ENCODE peak calls at places on chromosome 11, in seven cellular contexts. One of them, this sample, is unnamed.

GRCh38 chr11:119730789-119731386 is 1.9 kb upstream of the NECTIN1 start:
- ATAC-seq in Panc1: no peak
- ATAC-seq in HepG2: no peak
- ATAC-seq in GM23338: no peak
- ATAC-seq in upper lobe of left lung: no peak
- ATAC-seq in K562: no peak
- ATAC-seq in HCT116: no peak
- ATAC-seq in this sample: no peak

GRCh38 chr11:12377824-12378593 is 638 bp downstream of the PARVA start:
- ATAC-seq in Panc1: peak; percentile 91
- ATAC-seq in HepG2: peak; percentile 91
- ATAC-seq in GM23338: peak; percentile 80
- ATAC-seq in upper lobe of left lung: peak; percentile 79
- ATAC-seq in K562: peak; percentile 52
- ATAC-seq in HCT116: peak; percentile 82
- ATAC-seq in this sample: peak; percentile 77

GRCh38 chr11:126048198-126048597 is 14.5 kb downstream of the CDON start:
- ATAC-seq in Panc1: no peak
- ATAC-seq in HepG2: no peak
- ATAC-seq in GM23338: no peak
- ATAC-seq in upper lobe of left lung: peak; percentile 61
- ATAC-seq in K562: no peak
- ATAC-seq in HCT116: no peak
- ATAC-seq in this sample: no peak

GRCh38 chr11:102426000-102426399 is 26.6 kb downstream of the TMEM123 start:
- ATAC-seq in Panc1: no peak
- ATAC-seq in HepG2: no peak
- ATAC-seq in GM23338: no peak
- ATAC-seq in upper lobe of left lung: no peak
- ATAC-seq in K562: no peak
- ATAC-seq in HCT116: no peak
- ATAC-seq in this sample: no peak

GRCh38 chr11:90510839-90511238 is 288.0 kb upstream of the CHORDC1 start:
- ATAC-seq in Panc1: no peak
- ATAC-seq in HepG2: no peak
- ATAC-seq in GM23338: no peak
- ATAC-seq in upper lobe of left lung: no peak
- ATAC-seq in K562: no peak
- ATAC-seq in HCT116: no peak
- ATAC-seq in this sample: no peak

GRCh38 chr11:81658722-81659121 is 1074.9 kb downstream of the FAM181B start:
- ATAC-seq in Panc1: no peak
- ATAC-seq in HepG2: peak; percentile 79
- ATAC-seq in GM23338: peak; percentile 61
- ATAC-seq in upper lobe of left lung: no peak
- ATAC-seq in K562: no peak
- ATAC-seq in HCT116: no peak
- ATAC-seq in this sample: no peak

GRCh38 chr11:33445761-33446161 is 188.6 kb downstream of the HIPK3 start:
- ATAC-seq in Panc1: no peak
- ATAC-seq in HepG2: peak; percentile 84
- ATAC-seq in GM23338: no peak
- ATAC-seq in upper lobe of left lung: no peak
- ATAC-seq in K562: no peak
- ATAC-seq in HCT116: no peak
- ATAC-seq in this sample: no peak

GRCh38 chr11:78833237-78833636 is 258.6 kb upstream of the NARS2 start:
- ATAC-seq in Panc1: no peak
- ATAC-seq in HepG2: no peak
- ATAC-seq in GM23338: no peak
- ATAC-seq in upper lobe of left lung: peak; percentile 66
- ATAC-seq in K562: no peak
- ATAC-seq in HCT116: no peak
- ATAC-seq in this sample: peak; percentile 54

GRCh38 chr11:133081020-133081419 is 451.3 kb downstream of the OPCML start:
- ATAC-seq in Panc1: no peak
- ATAC-seq in HepG2: peak; percentile 58
- ATAC-seq in GM23338: peak; percentile 28
- ATAC-seq in upper lobe of left lung: no peak
- ATAC-seq in K562: no peak
- ATAC-seq in HCT116: no peak
- ATAC-seq in this sample: no peak

GRCh38 chr11:126176853-126177470 is 34.5 kb downstream of the RPUSD4 start:
- ATAC-seq in Panc1: peak; percentile 40
- ATAC-seq in HepG2: peak; percentile 27
- ATAC-seq in GM23338: no peak
- ATAC-seq in upper lobe of left lung: no peak
- ATAC-seq in K562: peak; percentile 29
- ATAC-seq in HCT116: no peak
- ATAC-seq in this sample: no peak

GRCh38 chr11:126756416-126756815 is 244.2 kb downstream of the KIRREL3 start:
- ATAC-seq in Panc1: no peak
- ATAC-seq in HepG2: no peak
- ATAC-seq in GM23338: no peak
- ATAC-seq in upper lobe of left lung: no peak
- ATAC-seq in K562: no peak
- ATAC-seq in HCT116: no peak
- ATAC-seq in this sample: no peak

GRCh38 chr11:122803306-122803705 is 35.0 kb upstream of the CRTAM start:
- ATAC-seq in Panc1: no peak
- ATAC-seq in HepG2: no peak
- ATAC-seq in GM23338: peak; percentile 53
- ATAC-seq in upper lobe of left lung: peak; percentile 45
- ATAC-seq in K562: no peak
- ATAC-seq in HCT116: peak; percentile 38
- ATAC-seq in this sample: no peak

GRCh38 chr11:73311394-73311869 is 3.4 kb downstream of the ARHGEF17 start:
- ATAC-seq in Panc1: no peak
- ATAC-seq in HepG2: no peak
- ATAC-seq in GM23338: no peak
- ATAC-seq in upper lobe of left lung: no peak
- ATAC-seq in K562: no peak
- ATAC-seq in HCT116: no peak
- ATAC-seq in this sample: no peak

GRCh38 chr11:73312036-73312435 is 4.0 kb downstream of the ARHGEF17 start:
- ATAC-seq in Panc1: no peak
- ATAC-seq in HepG2: no peak
- ATAC-seq in GM23338: no peak
- ATAC-seq in upper lobe of left lung: no peak
- ATAC-seq in K562: no peak
- ATAC-seq in HCT116: no peak
- ATAC-seq in this sample: no peak

GRCh38 chr11:73313652-73314051 is 5.6 kb downstream of the ARHGEF17 start:
- ATAC-seq in Panc1: no peak
- ATAC-seq in HepG2: no peak
- ATAC-seq in GM23338: no peak
- ATAC-seq in upper lobe of left lung: no peak
- ATAC-seq in K562: no peak
- ATAC-seq in HCT116: no peak
- ATAC-seq in this sample: no peak

GRCh38 chr11:73314121-73314948 is 6.3 kb downstream of the ARHGEF17 start:
- ATAC-seq in Panc1: peak; percentile 23
- ATAC-seq in HepG2: peak; percentile 89
- ATAC-seq in GM23338: peak; percentile 20
- ATAC-seq in upper lobe of left lung: peak; percentile 5
- ATAC-seq in K562: peak; percentile 50
- ATAC-seq in HCT116: peak; percentile 29
- ATAC-seq in this sample: peak; percentile 29

DNA sequence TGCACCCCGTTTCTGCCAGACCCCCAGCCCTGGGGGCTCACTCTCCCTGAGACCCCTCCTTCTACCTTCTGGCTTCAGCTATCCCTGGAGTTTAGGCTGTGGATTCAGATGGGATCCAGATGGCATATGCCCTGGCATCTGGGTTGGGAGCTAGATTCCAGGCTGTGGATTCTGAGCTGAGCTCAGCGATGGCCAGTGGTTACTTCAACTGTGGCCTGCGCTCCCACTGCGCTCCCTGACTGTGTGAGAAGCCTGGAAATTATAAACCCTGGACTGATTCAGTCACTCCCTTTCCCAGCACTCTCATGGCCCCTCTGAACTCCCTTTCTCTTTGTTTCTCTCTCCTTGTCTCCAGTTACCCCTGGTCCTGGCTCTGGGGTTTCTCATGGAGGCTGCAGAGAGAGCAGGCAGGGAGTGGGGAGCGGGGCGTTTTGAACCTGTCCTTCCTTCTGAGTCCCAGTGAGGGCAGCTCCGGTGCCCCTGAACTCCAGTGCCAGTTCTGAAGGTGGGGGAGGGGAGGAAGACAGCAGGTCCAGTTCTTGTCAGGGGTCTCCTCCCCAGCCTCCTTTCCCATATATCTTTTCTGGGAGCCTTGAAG is 4.8 kb downstream of the ARHGEF17 start:
- ATAC-seq in Panc1: no peak
- ATAC-seq in HepG2: no peak
- ATAC-seq in GM23338: no peak
- ATAC-seq in upper lobe of left lung: no peak
- ATAC-seq in K562: no peak
- ATAC-seq in HCT116: no peak
- ATAC-seq in this sample: no peak
- H3K4me3 ChIP-seq in Panc1: peak overlapping the region; percentile 17
- H3K4me3 ChIP-seq in HepG2: peak overlapping the region; percentile 58
- H3K4me3 ChIP-seq in GM23338: no peak overlapping the region
- H3K4me3 ChIP-seq in upper lobe of left lung: peak overlapping the region; percentile 66
- H3K4me3 ChIP-seq in K562: no peak overlapping the region
- H3K4me3 ChIP-seq in HCT116: no peak overlapping the region
- H3K4me3 ChIP-seq in this sample: peak overlapping the region; percentile 89

GRCh38 chr11:62547691-62548281 is 1.2 kb upstream of the AHNAK start:
- ATAC-seq in Panc1: peak; percentile 4
- ATAC-seq in HepG2: peak; percentile 45
- ATAC-seq in GM23338: no peak
- ATAC-seq in upper lobe of left lung: no peak
- ATAC-seq in K562: no peak
- ATAC-seq in HCT116: no peak
- ATAC-seq in this sample: no peak

GRCh38 chr11:62545437-62546243 is 966 bp downstream of the AHNAK start:
- ATAC-seq in Panc1: peak; percentile 42
- ATAC-seq in HepG2: peak; percentile 31
- ATAC-seq in GM23338: peak; percentile 40
- ATAC-seq in upper lobe of left lung: peak; percentile 74
- ATAC-seq in K562: peak; percentile 68
- ATAC-seq in HCT116: peak; percentile 61
- ATAC-seq in this sample: peak; percentile 70

GRCh38 chr11:62544521-62545436 is 1.8 kb downstream of the AHNAK start:
- ATAC-seq in Panc1: no peak
- ATAC-seq in HepG2: peak; percentile 3
- ATAC-seq in GM23338: peak; percentile 0
- ATAC-seq in upper lobe of left lung: no peak
- ATAC-seq in K562: peak; percentile 38
- ATAC-seq in HCT116: peak; percentile 9
- ATAC-seq in this sample: no peak

GRCh38 chr11:62546937-62547625 is 475 bp upstream of the AHNAK start:
- ATAC-seq in Panc1: peak; percentile 19
- ATAC-seq in HepG2: peak; percentile 20
- ATAC-seq in GM23338: no peak
- ATAC-seq in upper lobe of left lung: no peak
- ATAC-seq in K562: peak; percentile 2
- ATAC-seq in HCT116: peak; percentile 5
- ATAC-seq in this sample: no peak

DNA sequence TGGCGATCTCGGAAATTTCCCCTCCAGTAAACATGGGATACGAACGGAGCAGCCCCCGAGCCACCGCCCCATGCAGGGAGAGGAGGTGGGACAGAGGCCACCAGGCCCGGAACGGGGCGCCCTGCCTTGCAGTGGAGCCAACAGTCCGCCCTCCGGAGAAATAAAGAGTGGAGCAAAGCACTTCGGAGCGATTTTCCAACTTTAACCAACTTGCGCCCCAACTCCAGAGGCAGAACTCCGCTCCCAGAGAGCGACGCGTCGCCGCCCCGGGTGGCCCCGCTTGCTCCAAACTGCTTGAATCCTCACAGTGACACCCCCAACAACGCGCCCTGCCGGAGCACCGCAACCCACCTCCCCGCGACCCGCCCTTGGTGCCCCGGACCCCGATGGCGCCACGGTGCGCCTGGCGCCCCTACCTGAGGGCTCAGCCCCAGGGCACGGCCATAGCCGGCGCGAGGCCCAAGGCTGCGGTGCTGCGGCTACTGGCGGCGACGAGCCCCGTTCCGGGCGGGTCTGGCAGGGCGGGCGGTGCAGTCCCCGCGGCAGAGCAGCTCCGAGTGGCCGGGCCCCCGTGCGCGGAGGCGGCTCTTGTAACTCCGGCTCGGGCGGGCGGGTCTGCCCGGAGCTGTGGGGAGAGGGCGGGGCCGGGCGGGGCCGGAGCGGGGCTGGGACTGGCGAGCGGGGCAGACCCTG is at the start of gene AHNAK:
- ATAC-seq in Panc1: peak; percentile 55
- ATAC-seq in HepG2: peak; percentile 56
- ATAC-seq in GM23338: peak; percentile 24
- ATAC-seq in upper lobe of left lung: peak; percentile 82
- ATAC-seq in K562: peak; percentile 78
- ATAC-seq in HCT116: peak; percentile 44
- ATAC-seq in this sample: peak; percentile 69
- H3K27me3 ChIP-seq in Panc1: no peaks in the 10 kb centered on the region
- H3K27me3 ChIP-seq in HepG2: no peaks in the 10 kb centered on the region
- H3K27me3 ChIP-seq in GM23338: peaks cover 99% of the 10 kb centered on the region
- H3K27me3 ChIP-seq in upper lobe of left lung: peaks cover 4% of the 10 kb centered on the region
- H3K27me3 ChIP-seq in K562: no peaks in the 10 kb centered on the region
- H3K27me3 ChIP-seq in HCT116: no peaks in the 10 kb centered on the region
- H3K27me3 ChIP-seq in this sample: no peaks in the 10 kb centered on the region

GRCh38 chr11:128262463-128263345 is 324.7 kb downstream of the ETS1 start:
- ATAC-seq in Panc1: no peak
- ATAC-seq in HepG2: no peak
- ATAC-seq in GM23338: no peak
- ATAC-seq in upper lobe of left lung: no peak
- ATAC-seq in K562: no peak
- ATAC-seq in HCT116: no peak
- ATAC-seq in this sample: no peak
- TF ChIP-seq POLR2AphosphoS5 in Panc1: no peak
- TF ChIP-seq POLR2AphosphoS5 in HepG2: no peak
- TF ChIP-seq POLR2AphosphoS5 in GM23338: no peak
- TF ChIP-seq POLR2AphosphoS5 in upper lobe of left lung: no peak
- TF ChIP-seq POLR2AphosphoS5 in K562: no peak
- TF ChIP-seq POLR2AphosphoS5 in HCT116: no peak
- TF ChIP-seq POLR2AphosphoS5 in this sample: no peak

DNA sequence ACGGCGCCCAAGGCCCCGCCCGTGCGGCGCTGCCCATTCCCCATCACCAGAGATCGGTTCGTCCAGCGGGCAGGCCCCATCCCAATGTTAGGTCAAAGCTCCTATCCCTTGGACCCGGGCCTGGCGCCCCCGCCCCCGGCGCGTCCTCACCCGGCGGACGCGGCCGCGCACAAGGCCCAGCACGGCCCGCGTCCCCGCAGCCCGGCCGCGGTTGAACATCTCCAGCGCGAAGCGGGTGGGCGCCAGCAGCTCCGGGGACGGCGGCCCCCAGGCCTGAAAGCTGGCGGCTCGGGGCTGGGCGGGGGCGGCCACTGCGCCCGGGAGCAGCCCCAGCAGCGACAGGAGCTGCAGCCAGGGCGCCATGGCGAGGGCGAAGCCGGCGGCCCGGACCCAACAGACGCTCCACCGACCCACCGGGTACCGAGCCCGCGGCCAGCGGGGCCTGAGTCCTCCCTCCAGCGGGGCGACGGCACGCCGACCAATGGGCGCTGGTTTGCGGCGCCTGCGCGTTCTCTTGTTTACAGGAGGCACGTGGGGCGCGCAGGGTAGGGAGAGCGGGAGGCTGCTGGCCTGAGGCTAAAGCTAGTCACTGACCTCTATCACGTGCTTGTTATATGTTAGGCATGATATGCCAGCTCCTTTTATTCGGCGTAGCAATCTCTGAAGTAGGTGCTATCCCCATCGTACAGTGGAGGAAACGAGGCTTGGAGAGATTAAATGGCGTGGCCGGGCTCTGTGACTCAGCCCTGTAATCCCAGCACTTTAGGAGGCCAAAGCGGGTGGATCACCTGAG is at the start of gene CTSF:
- ATAC-seq in Panc1: peak; percentile 92
- ATAC-seq in HepG2: no peak
- ATAC-seq in GM23338: peak; percentile 65
- ATAC-seq in upper lobe of left lung: peak; percentile 97
- ATAC-seq in K562: peak; percentile 98
- ATAC-seq in HCT116: no peak
- ATAC-seq in this sample: peak; percentile 95
- H3K4me3 ChIP-seq in Panc1: peak within 1 kb of the TSS; percentile 47
- H3K4me3 ChIP-seq in HepG2: no peak within 1 kb of the TSS
- H3K4me3 ChIP-seq in GM23338: peak within 1 kb of the TSS; percentile 57
- H3K4me3 ChIP-seq in upper lobe of left lung: peak within 1 kb of the TSS; percentile 68
- H3K4me3 ChIP-seq in K562: peak within 1 kb of the TSS; percentile 48
- H3K4me3 ChIP-seq in HCT116: no peak within 1 kb of the TSS
- H3K4me3 ChIP-seq in this sample: peak within 1 kb of the TSS; percentile 72

This sample was measured in gastroesophageal sphincter.